ENCODE peak calls at places on chromosomes 1 and 21, in ten cellular contexts. T is A549, N is IMR-90, J is GM23338, K is cardiac fibroblast, M is fibroblast of lung, V is kidney epithelial cell, S is HL-60, E is keratinocyte, I is AG04450. F is an unnamed sample.
A peak's percentile ranks its signal among the peaks of the same experiment; 100 is the strongest.

GRCh38 chr1:194644528-194644927 is 1458.1 kb upstream of the B3GALT2 start:
- DNase-seq in M (no peak), E (no peak), K (no peak), V (peak; percentile 14), T (no peak), I (no peak), N (no peak), J (no peak), S (no peak), F (no peak)

GRCh38 chr1:229223498-229223897 is 47.4 kb upstream of the RAB4A start:
- DNase-seq in K (no peak), M (no peak), V (no peak), J (no peak), E (no peak), N (no peak), T (no peak), S (no peak), I (no peak), F (no peak)

GRCh38 chr1:89721351-89721750 is 88.4 kb downstream of the LRRC8C start:
- DNase-seq in J (no peak), S (no peak), M (peak; percentile 60), I (no peak), N (peak; percentile 57), T (no peak), V (no peak), K (peak; percentile 67), E (no peak), F (peak; percentile 43)

GRCh38 chr1:114892194-114892918 is 37.7 kb downstream of the SYCP1 start:
- DNase-seq in K (no peak), E (no peak), V (no peak), T (no peak), J (peak; percentile 73), N (no peak), S (no peak), I (no peak), M (no peak), F (no peak)

GRCh38 chr1:101843160-101843559 is 153.6 kb downstream of the OLFM3 start:
- DNase-seq in E (no peak), K (no peak), N (no peak), M (no peak), T (no peak), I (no peak), S (no peak), V (no peak), J (peak; percentile 54), F (no peak)

GRCh38 chr1:22229374-22229773 is 86.5 kb upstream of the WNT4 start:
- DNase-seq in T (peak; percentile 67), N (peak; percentile 51), K (peak; percentile 28), S (no peak), I (no peak), M (peak; percentile 43), E (no peak), J (peak; percentile 49), V (peak; percentile 43), F (no peak)

GRCh38 chr1:39654291-39654690 is 14.8 kb upstream of the HEYL start:
- DNase-seq in V (no peak), I (no peak), M (no peak), K (no peak), E (no peak), J (no peak), T (no peak), S (no peak), N (peak; percentile 16), F (no peak)

GRCh38 chr1:15153842-15154479 is 414 bp downstream of the TMEM51 start:
- DNase-seq in S (peak; percentile 9), T (peak; percentile 40), K (peak; percentile 57), E (no peak), N (peak; percentile 66), J (peak; percentile 81), M (peak; percentile 51), I (no peak), V (no peak), F (no peak)

GRCh38 chr1:4602536-4603316 is 51.7 kb upstream of the AJAP1 start:
- DNase-seq in J (no peak), E (no peak), V (no peak), S (no peak), N (no peak), M (no peak), T (no peak), I (no peak), K (no peak), F (no peak)

GRCh38 chr1:5834477-5835178 is 157.6 kb downstream of the NPHP4 start:
- DNase-seq in N (no peak), S (no peak), K (no peak), V (no peak), I (no peak), M (no peak), E (no peak), T (no peak), J (no peak), F (no peak)

GRCh38 chr21:26169611-26170470 is 729 bp downstream of the APP start:
- DNase-seq in J (peak; percentile 64), K (peak; percentile 70), V (no peak), I (no peak), N (peak; percentile 65), S (peak; percentile 46), E (no peak), M (peak; percentile 73), T (peak; percentile 22), F (no peak)

GRCh38 chr1:239084459-239085080 is 301.8 kb upstream of the CHRM3 start:
- DNase-seq in K (no peak), J (peak; percentile 23), I (no peak), E (no peak), T (no peak), S (no peak), M (no peak), V (no peak), N (no peak), F (no peak)
- TF ChIP-seq CTCF in K (no peak), J (peak; percentile 57), I (no peak), E (no peak), T (no peak), S (no peak), M (no peak), V (no peak), N (no peak), F (no peak)

GRCh38 chr1:108051625-108052382 is 86.8 kb upstream of the VAV3 start:
- DNase-seq in E (no peak), N (no peak), T (no peak), J (peak; percentile 74), S (no peak), M (no peak), V (no peak), I (no peak), K (no peak), F (no peak)
- H3K4me3 ChIP-seq in E (no peak overlapping the region), N (no peak overlapping the region), T (no peak overlapping the region), J (no peak overlapping the region), S (no peak overlapping the region), M (no peak overlapping the region), V (no peak overlapping the region), I (no peak overlapping the region), K (no peak overlapping the region), F (no peak overlapping the region)

GRCh38 chr1:60427194-60427593 is 353.6 kb upstream of the C1orf87 start:
- DNase-seq in K (peak; percentile 2), T (no peak), S (no peak), M (peak; percentile 48), E (no peak), N (no peak), I (no peak), J (no peak), V (no peak), F (no peak)

GRCh38 chr1:60423181-60423780 is 349.7 kb upstream of the C1orf87 start:
- DNase-seq in J (no peak), I (no peak), S (no peak), N (no peak), K (peak; percentile 12), M (peak; percentile 78), T (no peak), E (no peak), V (no peak), F (no peak)

GRCh38 chr1:60428161-60428560 is 354.6 kb upstream of the C1orf87 start:
- DNase-seq in N (no peak), E (no peak), J (no peak), V (no peak), K (no peak), T (no peak), I (no peak), M (no peak), S (no peak), F (no peak)

GRCh38 chr1:60427701-60428100 is 354.1 kb upstream of the C1orf87 start:
- DNase-seq in M (no peak), N (no peak), K (no peak), T (no peak), J (no peak), V (no peak), I (no peak), E (no peak), S (no peak), F (no peak)

GRCh38 chr1:60425528-60425927 is 352.0 kb upstream of the C1orf87 start:
- DNase-seq in K (peak; percentile 4), M (peak; percentile 3), T (peak; percentile 1), N (no peak), V (no peak), S (no peak), J (peak; percentile 78), I (no peak), E (no peak), F (peak; percentile 0)
- TF ChIP-seq CTCF in K (peak; percentile 58), M (peak; percentile 46), T (no peak), N (no peak), V (no peak), S (peak; percentile 7), J (peak; percentile 63), I (peak; percentile 42), E (peak; percentile 68), F (peak; percentile 46)

GRCh38 chr1:239558559-239558958 is 172.2 kb downstream of the CHRM3 start:
- DNase-seq in N (no peak), I (no peak), V (no peak), T (no peak), E (no peak), S (no peak), M (no peak), K (no peak), J (no peak), F (no peak)

GRCh38 chr1:239558992-239559391 is 172.6 kb downstream of the CHRM3 start:
- DNase-seq in I (no peak), J (no peak), N (no peak), M (no peak), K (no peak), S (no peak), T (no peak), V (no peak), E (no peak), F (no peak)

GRCh38 chr1:239560921-239561320 is 174.6 kb downstream of the CHRM3 start:
- DNase-seq in N (no peak), T (no peak), I (no peak), S (no peak), V (no peak), M (no peak), E (no peak), J (no peak), K (no peak), F (no peak)

GRCh38 chr1:239550178-239550577 is 163.8 kb downstream of the CHRM3 start:
- DNase-seq in E (no peak), V (no peak), S (no peak), N (no peak), I (no peak), K (no peak), T (no peak), M (peak; percentile 12), J (no peak), F (no peak)

DNA sequence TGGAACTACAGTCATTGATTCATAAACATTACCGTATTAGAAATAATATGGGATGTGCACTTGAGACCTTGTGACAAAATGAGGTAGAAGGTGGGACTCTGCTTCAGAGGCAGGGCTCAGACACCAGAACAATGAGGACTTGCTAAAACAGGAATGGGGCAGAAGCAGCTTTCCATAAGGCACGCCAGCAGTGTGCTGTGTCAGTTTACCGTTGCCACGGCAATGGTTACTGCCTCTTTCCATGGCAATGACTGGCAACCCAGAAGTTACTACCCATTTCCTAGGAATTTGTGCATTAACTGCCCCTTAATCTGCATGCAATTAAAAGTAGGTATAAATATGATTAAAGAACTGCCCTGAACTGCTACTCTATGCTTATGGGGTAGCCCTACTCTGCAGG is 169.0 kb downstream of the CHRM3 start:
- DNase-seq in V (no peak), M (no peak), J (peak; percentile 60), S (no peak), I (no peak), K (no peak), N (no peak), E (no peak), T (no peak), F (no peak)
- H3K4me3 ChIP-seq in V (no peak overlapping the region), M (no peak overlapping the region), J (no peak overlapping the region), S (no peak overlapping the region), I (no peak overlapping the region), K (no peak overlapping the region), N (no peak overlapping the region), E (no peak overlapping the region), T (no peak overlapping the region), F (no peak overlapping the region)

F was measured in HFF-Myc.